ENCODE peak calls at places on chromosome 7, in seven cellular contexts. L is Panc1, M is RWPE1, O is chondrocyte, N is heart left ventricle, X is Calu3, Z is neural crest cell. R is an unnamed sample.

GRCh38 chr7:2701832-2702593 is 14.0 kb downstream of the AMZ1 start:
- DNase-seq in L (no peak), X (no peak), Z (no peak), M (peak), N (no peak), O (no peak), R (no peak)

GRCh38 chr7:19392246-19392645 is 247.0 kb upstream of the FERD3L start:
- DNase-seq in Z (no peak), M (peak), O (no peak), L (peak), X (no peak), N (no peak), R (no peak)

GRCh38 chr7:64888561-64888900 is 14.5 kb upstream of the ZNF273 start:
- DNase-seq in L (no peak), O (no peak), Z (no peak), X (no peak), M (no peak), N (no peak), R (no peak)

GRCh38 chr7:98617051-98617959 is at the start of gene NPTX2:
- DNase-seq in Z (peak), M (peak), N (peak), O (no peak), L (no peak), X (no peak), R (peak)

GRCh38 chr7:108972009-108972408 is 402.3 kb downstream of the DNAJB9 start:
- DNase-seq in L (no peak), Z (no peak), O (no peak), M (no peak), N (no peak), X (no peak), R (peak)

GRCh38 chr7:87210506-87210905 is 9.0 kb downstream of the TMEM243 start:
- DNase-seq in L (no peak), X (no peak), M (no peak), Z (no peak), N (no peak), O (no peak), R (no peak)

GRCh38 chr7:35760082-35760770 is 40.6 kb upstream of the SEPTIN7 start:
- DNase-seq in O (no peak), X (no peak), Z (no peak), N (no peak), L (no peak), M (no peak), R (no peak)

GRCh38 chr7:111958431-111958830 is 247.8 kb downstream of the DOCK4 start:
- DNase-seq in L (no peak), N (no peak), O (no peak), X (no peak), M (no peak), Z (no peak), R (no peak)

GRCh38 chr7:69502358-69502757 is 95.9 kb upstream of the AUTS2 start:
- DNase-seq in Z (no peak), O (no peak), X (no peak), M (no peak), L (no peak), N (no peak), R (no peak)

GRCh38 chr7:157808042-157808441 is 471.2 kb downstream of the DNAJB6 start:
- DNase-seq in N (no peak), O (peak), M (no peak), Z (no peak), L (no peak), X (no peak), R (no peak)

GRCh38 chr7:132548489-132549078 is 27.7 kb downstream of the PLXNA4 start:
- DNase-seq in L (no peak), M (no peak), Z (no peak), O (no peak), X (no peak), N (no peak), R (no peak)

GRCh38 chr7:41047789-41048191 is 655.1 kb downstream of the INHBA start:
- DNase-seq in M (no peak), N (peak), L (no peak), O (no peak), X (peak), Z (no peak), R (no peak)

GRCh38 chr7:3893151-3893788 is 592.2 kb downstream of the SDK1 start:
- DNase-seq in M (no peak), L (no peak), X (no peak), O (no peak), N (no peak), Z (no peak), R (no peak)

GRCh38 chr7:139871820-139872219 is 42.8 kb downstream of the TBXAS1 start:
- DNase-seq in O (no peak), Z (no peak), X (no peak), N (no peak), L (no peak), M (no peak), R (no peak)

GRCh38 chr7:81516898-81517297 is 252.9 kb downstream of the HGF start:
- DNase-seq in M (no peak), L (no peak), N (no peak), O (no peak), X (no peak), Z (no peak), R (no peak)

GRCh38 chr7:135210818-135211178 is 528 bp downstream of the WDR91 start:
- DNase-seq in O (no peak), N (no peak), L (no peak), X (no peak), Z (no peak), M (no peak), R (no peak)

GRCh38 chr7:92609921-92610518 is 19.8 kb upstream of the FAM133B start:
- DNase-seq in X (no peak), N (no peak), O (no peak), L (no peak), Z (no peak), M (no peak), R (no peak)

GRCh38 chr7:1024331-1024761 is 20.0 kb upstream of the GPR146 start:
- DNase-seq in M (no peak), X (no peak), O (peak), N (no peak), Z (no peak), L (no peak), R (no peak)

GRCh38 chr7:142854505-142855400 is at the start of gene EPHB6:
- DNase-seq in Z (peak), M (peak), N (peak), O (peak), X (peak), L (no peak), R (no peak)

GRCh38 chr7:40680657-40681056 is 545.9 kb downstream of the SUGCT start:
- DNase-seq in Z (no peak), O (no peak), L (no peak), M (peak), N (no peak), X (peak), R (peak)

GRCh38 chr7:54969190-54969967 is 49.4 kb upstream of the EGFR start:
- DNase-seq in L (no peak), N (no peak), M (peak), O (no peak), Z (no peak), X (no peak), R (no peak)

GRCh38 chr7:107045980-107046379 is 1.5 kb downstream of the PRKAR2B start:
- DNase-seq in M (no peak), X (no peak), O (no peak), L (no peak), Z (no peak), N (no peak), R (no peak)

GRCh38 chr7:14691597-14692203 is 210.9 kb downstream of the DGKB start:
- DNase-seq in M (peak), X (peak), L (no peak), Z (peak), O (no peak), N (peak), R (no peak)

GRCh38 chr7:80450621-80451308 is 61.1 kb downstream of the GNAT3 start:
- DNase-seq in Z (no peak), N (no peak), M (no peak), L (no peak), O (no peak), X (no peak), R (no peak)

GRCh38 chr7:50647286-50647980 is 82.2 kb upstream of the DDC start:
- DNase-seq in O (peak), X (no peak), N (no peak), Z (no peak), M (no peak), L (no peak), R (no peak)

GRCh38 chr7:80287400-80288174 is 153.0 kb downstream of the GNAI1 start:
- DNase-seq in L (no peak), M (no peak), O (no peak), X (no peak), N (no peak), Z (no peak), R (no peak)

GRCh38 chr7:134302120-134302519 is 14.6 kb downstream of the SLC35B4 start:
- DNase-seq in N (no peak), O (no peak), Z (no peak), L (no peak), X (no peak), M (no peak), R (no peak)

GRCh38 chr7:155750255-155751125 is 61.8 kb downstream of the SHH start:
- DNase-seq in O (no peak), L (no peak), N (no peak), M (no peak), X (no peak), Z (no peak), R (peak)

GRCh38 chr7:84088669-84089278 is 105.8 kb downstream of the SEMA3A start:
- DNase-seq in N (no peak), O (no peak), M (peak), X (no peak), L (no peak), Z (no peak), R (no peak)

GRCh38 chr7:112147752-112148435 is 58.3 kb downstream of the DOCK4 start:
- DNase-seq in O (no peak), N (no peak), L (no peak), M (no peak), Z (no peak), X (no peak), R (no peak)

GRCh38 chr7:4713183-4713784 is 31.2 kb downstream of the FOXK1 start:
- DNase-seq in O (no peak), M (no peak), L (no peak), N (no peak), Z (no peak), X (no peak), R (no peak)

GRCh38 chr7:99116151-99116550 is 27.8 kb downstream of the SMURF1 start:
- DNase-seq in X (no peak), Z (no peak), N (no peak), L (no peak), O (no peak), M (no peak), R (no peak)

GRCh38 chr7:30322656-30323355 is 38.4 kb downstream of the ZNRF2 start:
- DNase-seq in L (no peak), N (no peak), Z (no peak), O (no peak), X (no peak), M (peak), R (no peak)

DNA sequence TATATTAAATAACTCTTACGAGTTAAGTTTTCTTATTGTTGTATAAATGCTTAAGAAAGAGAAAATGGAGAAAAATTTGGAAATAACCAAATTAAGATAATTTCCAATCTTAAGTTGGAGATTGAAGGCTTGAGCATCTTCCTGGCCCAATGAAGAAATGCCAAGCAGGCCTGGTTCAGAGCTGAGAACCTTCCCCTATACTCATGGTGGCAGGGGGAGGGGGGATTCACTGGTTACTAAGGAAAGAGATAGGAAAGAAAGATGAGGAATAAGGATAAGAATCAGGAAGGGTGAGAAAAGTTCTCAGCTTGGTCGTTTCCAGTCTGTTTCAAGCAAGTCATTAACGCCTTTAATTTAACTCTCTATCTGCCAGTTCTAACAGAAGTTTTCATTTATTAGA is 166.2 kb downstream of the AVL9 start:
- DNase-seq in M (no peak), X (no peak), L (no peak), Z (no peak), O (no peak), N (no peak), R (no peak)
- TF ChIP-seq CTCF in M (no peak), X (no peak), L (no peak), Z (no peak), O (no peak), N (no peak), R (no peak)

GRCh38 chr7:117963278-117964184 is 90.3 kb upstream of the CTTNBP2 start:
- DNase-seq in X (no peak), M (no peak), Z (no peak), L (no peak), O (no peak), N (no peak), R (no peak)

GRCh38 chr7:117960351-117960750 is 87.1 kb upstream of the CTTNBP2 start:
- DNase-seq in O (no peak), X (no peak), M (no peak), L (no peak), N (no peak), Z (no peak), R (no peak)

GRCh38 chr7:117962598-117962997 is 89.4 kb upstream of the CTTNBP2 start:
- DNase-seq in X (no peak), L (no peak), N (no peak), M (no peak), O (no peak), Z (no peak), R (no peak)

GRCh38 chr7:117961235-117961634 is 88.0 kb upstream of the CTTNBP2 start:
- DNase-seq in Z (no peak), L (no peak), O (no peak), N (no peak), M (no peak), X (no peak), R (no peak)
- TF ChIP-seq CTCF in Z (no peak), L (no peak), O (no peak), N (no peak), M (no peak), X (no peak), R (no peak)

DNA sequence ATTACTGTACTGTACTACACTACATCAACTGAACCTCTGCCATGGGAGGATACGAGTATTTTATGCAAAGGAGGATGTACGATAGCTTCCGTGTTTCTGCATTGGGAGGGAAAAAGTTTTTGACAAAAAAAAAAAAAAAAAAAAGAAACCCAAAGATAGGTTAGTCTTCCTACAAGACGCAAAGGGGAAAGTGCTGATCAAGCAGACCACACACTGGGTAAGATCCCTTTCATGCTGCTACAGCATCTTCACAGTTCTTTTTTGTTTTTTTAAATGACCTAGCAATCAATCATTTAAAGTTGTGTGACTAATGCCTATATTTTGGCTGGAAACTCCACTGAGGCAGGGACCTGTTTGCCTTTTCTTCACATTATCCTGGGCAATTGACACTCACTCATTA is 87.9 kb downstream of the RAPGEF5 start:
- DNase-seq in X (no peak), Z (no peak), L (no peak), N (no peak), O (no peak), M (no peak), R (no peak)
- TF ChIP-seq CTCF in X (no peak), Z (no peak), L (no peak), N (no peak), O (no peak), M (no peak), R (no peak)

DNA sequence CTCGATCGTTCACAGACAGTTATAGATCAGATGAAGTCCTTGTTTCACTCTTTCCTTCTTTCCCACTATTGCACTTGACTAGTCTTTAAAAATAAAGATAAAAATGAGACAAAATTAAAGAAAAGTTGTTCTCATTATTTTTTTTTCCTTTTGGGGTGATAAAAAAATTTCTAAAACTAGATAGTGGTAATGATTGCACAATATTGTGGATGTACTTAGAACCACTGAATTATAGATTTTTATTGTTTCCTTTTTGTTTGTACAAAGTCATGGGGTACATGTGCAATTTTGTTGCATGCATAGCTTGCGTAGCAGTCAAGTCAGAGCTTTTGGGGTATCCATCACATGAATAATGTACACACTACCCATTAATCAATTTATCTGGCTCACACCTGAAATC is 97.3 kb downstream of the PHTF2 start:
- DNase-seq in N (no peak), L (no peak), X (no peak), M (no peak), Z (no peak), O (no peak), R (no peak)
- TF ChIP-seq CTCF in N (no peak), L (no peak), X (no peak), M (no peak), Z (no peak), O (no peak), R (no peak)

GRCh38 chr7:27996141-27996540 is 184.5 kb downstream of the JAZF1 start:
- DNase-seq in L (no peak), M (no peak), Z (no peak), X (no peak), O (no peak), N (no peak), R (no peak)
- TF ChIP-seq CTCF in L (no peak), M (no peak), Z (no peak), X (no peak), O (no peak), N (no peak), R (no peak)

GRCh38 chr7:130957722-130958360 is 223.8 kb upstream of the KLF14 start:
- DNase-seq in Z (no peak), L (no peak), O (no peak), M (no peak), N (no peak), X (no peak), R (no peak)

GRCh38 chr7:130961128-130961601 is 227.2 kb upstream of the KLF14 start:
- DNase-seq in L (no peak), Z (no peak), O (no peak), X (no peak), M (peak), N (no peak), R (no peak)

GRCh38 chr7:130960208-130960988 is 226.4 kb upstream of the KLF14 start:
- DNase-seq in O (no peak), N (no peak), M (peak), L (peak), Z (no peak), X (peak), R (no peak)

GRCh38 chr7:130958846-130959245 is 224.8 kb upstream of the KLF14 start:
- DNase-seq in O (no peak), L (no peak), N (no peak), M (no peak), X (no peak), Z (no peak), R (no peak)

GRCh38 chr7:130959743-130960207 is 225.8 kb upstream of the KLF14 start:
- DNase-seq in O (no peak), L (no peak), N (no peak), M (peak), Z (no peak), X (peak), R (no peak)
- TF ChIP-seq CTCF in O (peak), L (peak), N (no peak), M (peak), Z (peak), X (peak), R (peak)

GRCh38 chr7:143913945-143914615 is 12.1 kb upstream of the TCAF1 start:
- DNase-seq in X (no peak), O (no peak), M (no peak), Z (no peak), N (no peak), L (no peak), R (no peak)

GRCh38 chr7:143910473-143911248 is 8.7 kb upstream of the TCAF1 start:
- DNase-seq in O (no peak), L (no peak), N (no peak), X (no peak), M (no peak), Z (no peak), R (no peak)

GRCh38 chr7:143909863-143910262 is 7.9 kb upstream of the TCAF1 start:
- DNase-seq in Z (no peak), O (no peak), L (no peak), M (no peak), N (no peak), X (no peak), R (no peak)

DNA sequence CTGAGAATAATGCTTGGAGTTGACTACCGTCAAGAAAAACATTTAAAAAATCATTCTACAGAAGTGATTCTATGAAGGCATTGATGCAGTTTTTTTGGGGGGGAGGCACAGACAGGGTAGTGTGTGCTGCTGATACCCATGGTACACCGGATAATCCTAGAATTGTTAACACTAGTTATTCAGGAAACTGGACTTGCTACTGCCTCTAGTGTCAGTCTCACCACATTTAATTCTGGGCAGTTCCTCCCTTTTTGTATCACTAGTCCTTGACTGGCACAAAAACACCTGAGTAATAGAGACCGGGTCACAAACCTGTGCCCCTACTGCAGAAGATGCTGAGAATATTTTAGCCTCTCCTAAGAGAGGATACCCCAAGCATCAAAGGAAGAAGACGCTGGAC is 13.0 kb upstream of the TCAF1 start:
- DNase-seq in L (no peak), Z (no peak), N (no peak), O (no peak), M (no peak), X (no peak), R (no peak)
- TF ChIP-seq CTCF in L (peak), Z (no peak), N (no peak), O (peak), M (no peak), X (no peak), R (no peak)

DNA sequence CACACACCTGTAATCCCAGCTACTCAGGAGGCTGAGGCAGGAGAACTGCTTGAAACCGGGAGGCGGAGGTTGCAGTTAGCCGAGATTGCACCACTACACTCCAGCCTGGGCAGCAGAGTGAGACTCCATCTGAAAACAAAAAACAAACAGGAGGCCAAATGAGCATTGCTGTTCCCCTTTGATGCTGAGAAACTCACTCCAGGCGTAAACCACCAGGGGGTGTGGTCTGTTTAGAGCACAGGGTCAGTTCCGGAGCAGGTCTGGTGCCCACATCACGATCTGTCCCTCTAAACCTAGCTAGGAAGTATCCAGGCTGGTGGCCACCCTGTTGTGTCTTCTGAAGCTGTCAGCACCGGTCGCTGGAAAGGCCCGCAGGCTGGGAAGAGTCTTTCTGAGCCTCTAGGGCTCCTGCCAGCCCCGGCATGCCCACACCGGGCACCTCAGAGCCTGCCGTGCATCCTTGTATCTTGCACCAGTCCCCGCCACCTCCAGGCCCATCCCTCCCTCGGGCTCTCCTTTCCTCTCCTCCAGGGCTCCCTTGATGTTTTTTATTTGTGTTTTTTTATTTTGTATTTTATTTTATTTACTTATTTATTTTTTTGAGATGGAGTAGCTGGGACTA is 66.3 kb upstream of the SH2B2 start:
- DNase-seq in Z (no peak), X (no peak), L (no peak), M (peak), N (no peak), O (peak), R (no peak)
- TF ChIP-seq CTCF in Z (no peak), X (no peak), L (no peak), M (no peak), N (no peak), O (peak), R (no peak)